ENCODE peak calls at places on chromosomes 12 and 14, in four cellular contexts. B is aorta, G is PC-9, W is upper lobe of right lung. T is an unnamed sample. For H3K4me1, the result is how much of the 10 kb centered on the place peaks cover.

GRCh38 chr14:54364555-54365415 is 32.0 kb upstream of the CDKN3 start:
- DNase-seq in B (no peak), G (peak), W (no peak), T (peak)

GRCh38 chr12:18849080-18849479 is 111.2 kb downstream of the CAPZA3 start:
- DNase-seq in B (no peak), G (no peak), W (no peak), T (no peak)

GRCh38 chr14:35196571-35196970 is 74.2 kb downstream of the PRORP start:
- DNase-seq in B (no peak), G (no peak), W (no peak), T (no peak)

GRCh38 chr12:96048392-96048969 is 13.1 kb upstream of the LTA4H start:
- DNase-seq in B (no peak), G (peak), W (no peak), T (no peak)

GRCh38 chr14:93105362-93105761 is 10.4 kb downstream of the ITPK1 start:
- DNase-seq in B (no peak), G (peak), W (peak), T (peak)

GRCh38 chr12:121543786-121544185 is 37.0 kb downstream of the KDM2B start:
- DNase-seq in W (no peak), B (no peak), G (no peak), T (no peak)

GRCh38 chr14:75301666-75302325 is 23.2 kb downstream of the FOS start:
- DNase-seq in W (peak), G (no peak), B (peak), T (peak)

GRCh38 chr12:6767592-6768384 is 1.6 kb downstream of the PTMS start:
- DNase-seq in B (no peak), G (no peak), W (no peak), T (no peak)

GRCh38 chr12:106994579-106995220 is 7.8 kb upstream of the MTERF2 start:
- DNase-seq in W (no peak), B (no peak), G (no peak), T (no peak)

GRCh38 chr12:116538076-116538591 is 21.0 kb upstream of the MAP1LC3B2 start:
- DNase-seq in G (no peak), B (no peak), W (no peak), T (no peak)

GRCh38 chr14:101950516-101951215 is 13.7 kb upstream of the DYNC1H1 start:
- DNase-seq in B (peak), G (no peak), W (no peak), T (no peak)

GRCh38 chr12:84874125-84874824 is 38.3 kb downstream of the SLC6A15 start:
- DNase-seq in W (no peak), B (no peak), G (peak), T (no peak)

GRCh38 chr12:32264995-32265394 is 134.4 kb upstream of the FGD4 start:
- DNase-seq in W (no peak), G (no peak), B (no peak), T (no peak)

GRCh38 chr14:36477266-36477665 is 42.8 kb downstream of the NKX2-1 start:
- DNase-seq in W (no peak), G (no peak), B (no peak), T (no peak)

GRCh38 chr12:112795582-112795981 is 4.0 kb downstream of the RPH3A start:
- DNase-seq in B (no peak), W (no peak), G (no peak), T (no peak)

GRCh38 chr12:121649403-121649802 is 20.1 kb downstream of the MORN3 start:
- DNase-seq in G (no peak), W (no peak), B (no peak), T (no peak)

GRCh38 chr12:3086729-3087323 is 9.6 kb downstream of the TSPAN9 start:
- DNase-seq in W (no peak), G (peak), B (no peak), T (no peak)

GRCh38 chr12:131279281-131279921 is 325.7 kb downstream of the ADGRD1 start:
- DNase-seq in W (peak), G (no peak), B (peak), T (peak)

GRCh38 chr14:38866461-38866860 is 236.6 kb downstream of the SEC23A start:
- DNase-seq in G (no peak), W (no peak), B (no peak), T (no peak)

GRCh38 chr12:28032811-28033537 is 60.4 kb upstream of the PTHLH start:
- DNase-seq in W (no peak), G (peak), B (no peak), T (no peak)

GRCh38 chr12:96445743-96446655 is 43.4 kb upstream of the CFAP54 start:
- DNase-seq in G (peak), W (no peak), B (no peak), T (no peak)

GRCh38 chr12:118402251-118402650 is 25.9 kb downstream of the SUDS3 start:
- DNase-seq in W (no peak), G (no peak), B (no peak), T (no peak)

GRCh38 chr12:56636675-56637540 is 6.8 kb upstream of the BAZ2A start:
- DNase-seq in B (peak), W (peak), G (peak), T (peak)

GRCh38 chr14:31477248-31477647 is 10.6 kb downstream of the GPR33 start:
- DNase-seq in B (no peak), G (no peak), W (no peak), T (no peak)

GRCh38 chr14:33686218-33686617 is 264.7 kb downstream of the EGLN3 start:
- DNase-seq in G (peak), B (no peak), W (no peak), T (no peak)

GRCh38 chr12:10802587-10802986 is at the start of gene TAS2R7:
- DNase-seq in W (no peak), B (no peak), G (no peak), T (no peak)

GRCh38 chr12:57905812-57906475 is 35.4 kb upstream of the ATP23 start:
- DNase-seq in B (no peak), G (no peak), W (no peak), T (no peak)

GRCh38 chr12:13347241-13348043 is 150.9 kb downstream of the EMP1 start:
- DNase-seq in W (no peak), G (no peak), B (no peak), T (no peak)

GRCh38 chr14:105853089-105853906 is 326.9 kb downstream of the TMEM121 start:
- DNase-seq in G (no peak), B (peak), W (no peak), T (no peak)

GRCh38 chr14:58942516-58942915 is 246.0 kb upstream of the DAAM1 start:
- DNase-seq in W (no peak), G (no peak), B (no peak), T (no peak)

GRCh38 chr14:69129264-69129880 is 23.5 kb downstream of the DCAF5 start:
- DNase-seq in B (peak), G (peak), W (peak), T (peak)
- H3K27ac ChIP-seq in B (no peak), G (no peak), W (peak), T (peak)

DNA sequence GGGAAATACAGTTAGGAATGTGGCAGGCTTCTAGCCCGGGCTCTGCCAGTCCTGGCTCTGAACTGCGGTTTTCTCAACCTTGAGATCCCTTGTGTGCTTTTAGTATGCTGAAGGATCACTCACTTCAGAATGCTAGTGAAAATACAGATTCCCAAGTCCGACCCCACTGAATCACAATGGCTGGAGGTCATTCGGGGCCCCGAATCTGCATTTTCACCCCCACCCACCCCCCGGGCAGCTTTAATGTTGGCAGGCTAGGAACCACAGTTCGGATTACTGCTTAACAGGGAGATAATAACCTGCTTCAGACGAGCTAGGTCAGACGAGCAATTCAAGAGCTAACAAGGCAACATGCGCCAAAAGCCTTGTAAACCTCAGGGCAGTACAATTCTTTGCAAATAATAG is 535 bp upstream of the SUSD6 start:
- DNase-seq in B (no peak), W (no peak), G (no peak), T (no peak)
- H3K4me1 ChIP-seq in B (under half), W (under half), G (under half), T (under half)

GRCh38 chr12:123435636-123436016 is 858 bp downstream of the RILPL2 start:
- DNase-seq in W (no peak), G (no peak), B (no peak), T (no peak)
- H3K27ac ChIP-seq in W (peak), G (no peak), B (peak), T (peak)

DNA sequence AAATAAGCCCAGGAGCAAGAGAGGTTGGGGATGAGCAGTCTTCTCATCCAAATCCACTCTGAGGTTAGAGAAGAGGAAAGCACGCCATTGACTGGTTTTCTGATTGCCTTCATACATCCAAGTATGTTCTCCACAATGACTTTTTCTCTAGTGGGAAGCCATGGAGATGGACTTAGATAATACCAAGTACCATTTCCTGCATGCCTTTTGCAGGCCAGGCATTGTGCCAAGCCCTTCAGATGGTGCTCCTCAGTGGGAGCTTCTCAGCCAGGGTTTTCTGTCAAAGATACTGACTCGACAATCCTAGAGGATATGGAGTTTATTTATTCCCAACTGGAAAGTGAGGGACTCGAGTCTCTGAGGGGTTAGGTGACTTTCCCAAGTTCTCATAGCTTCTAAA is 218.0 kb downstream of the ZFP36L1 start:
- DNase-seq in B (no peak), G (no peak), W (no peak), T (no peak)
- H3K4me1 ChIP-seq in B (under half), G (half or more), W (under half), T (under half)

DNA sequence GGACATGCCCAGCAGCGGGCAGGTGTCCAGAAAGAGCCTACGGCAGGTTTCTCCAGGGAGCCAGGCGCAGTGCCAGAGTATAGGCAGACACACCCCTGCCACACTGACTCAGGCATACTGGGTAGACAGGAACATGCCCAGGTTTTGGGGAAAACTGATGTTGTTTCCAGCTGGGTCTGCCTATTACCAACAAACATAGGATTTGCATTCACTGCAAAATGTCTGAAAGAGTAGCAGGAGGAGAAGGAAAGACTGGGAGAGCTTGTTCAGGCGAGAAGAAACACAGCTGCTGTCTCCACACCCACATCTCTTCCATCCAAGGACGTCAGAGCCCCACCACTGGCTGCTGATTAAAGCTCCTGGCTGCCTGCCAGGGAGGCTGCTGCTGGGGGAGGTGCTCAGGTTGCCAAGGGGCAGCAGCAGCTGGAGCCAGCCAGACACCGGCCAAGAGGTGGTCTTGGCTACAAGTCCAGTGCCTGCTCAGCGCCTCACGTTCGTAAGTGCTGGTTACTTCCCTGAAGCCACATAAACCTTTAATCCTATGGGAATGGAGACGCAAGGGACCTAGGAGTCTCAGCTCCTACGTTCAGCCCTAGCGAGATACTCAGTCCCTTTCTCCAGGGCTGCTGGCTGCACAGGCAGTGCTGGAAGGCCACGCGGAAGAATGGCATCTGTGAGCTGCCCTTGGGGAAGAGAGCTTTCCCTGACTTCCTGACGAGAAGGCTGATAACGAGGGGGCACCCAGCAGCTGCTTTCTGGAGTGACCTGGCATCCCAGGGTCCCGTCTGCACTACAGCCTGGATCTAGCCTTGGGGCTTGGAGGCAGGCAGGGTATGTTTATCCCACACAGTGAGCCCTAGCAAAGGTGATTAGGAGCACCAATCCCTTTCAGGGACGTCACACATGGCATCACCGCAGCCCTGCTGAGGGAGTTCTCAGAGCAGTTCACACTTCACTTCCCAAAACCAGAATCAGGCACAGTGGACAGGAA is 58.1 kb downstream of the PLEKHG3 start:
- DNase-seq in G (peak), B (peak), W (peak), T (peak)
- H3K27ac ChIP-seq in G (peak), B (peak), W (no peak), T (peak)

DNA sequence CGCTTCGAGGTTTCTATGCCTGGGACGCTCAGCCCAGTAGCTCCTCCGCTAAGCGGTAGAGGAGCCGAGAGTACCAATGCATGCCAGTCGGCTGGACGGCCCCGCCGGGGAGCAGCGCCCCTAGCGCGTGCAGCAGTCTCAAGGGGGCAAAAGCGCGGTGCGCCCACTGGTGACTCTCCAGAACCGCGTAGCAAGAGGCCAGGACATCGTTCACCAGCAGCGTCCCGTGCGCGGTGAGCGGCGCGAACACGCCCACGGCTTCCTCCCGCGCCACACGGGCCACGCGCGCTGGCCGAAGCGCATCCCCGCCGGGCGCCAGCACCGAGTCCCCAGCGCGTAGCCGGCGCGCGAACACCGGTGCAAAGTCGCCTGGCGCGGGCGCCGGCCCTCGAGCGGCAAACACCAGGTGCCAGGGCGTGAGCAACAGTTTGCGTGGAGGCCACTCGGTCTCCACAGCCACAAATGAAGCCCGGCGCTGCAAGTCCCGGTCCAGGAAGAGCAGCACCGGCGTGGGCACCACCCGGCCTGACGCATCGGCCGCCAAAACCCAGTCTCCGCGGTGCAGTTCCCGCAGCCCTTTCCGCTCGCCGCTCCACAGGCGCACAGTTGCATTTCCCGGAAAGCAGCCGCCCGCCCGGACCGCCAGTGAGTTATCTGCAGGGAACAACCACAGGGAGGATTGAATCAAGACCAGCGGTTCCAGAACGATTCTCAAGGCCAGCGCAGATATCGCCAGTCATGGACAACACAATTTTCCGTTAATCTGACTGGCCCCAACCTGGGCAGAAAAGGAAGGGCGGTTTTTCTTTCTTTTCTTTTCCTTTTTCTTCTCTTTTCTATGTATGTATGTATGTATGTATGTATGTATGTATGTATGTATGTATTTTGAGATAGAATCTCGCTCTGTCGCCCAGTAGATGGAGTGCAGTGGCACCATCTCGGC is 4.5 kb downstream of the DHH start:
- DNase-seq in G (no peak), B (peak), W (peak), T (peak)
- H3K4me1 ChIP-seq in G (under half), B (under half), W (half or more), T (under half)

GRCh38 chr14:71883094-71883493 is 49.1 kb upstream of the RGS6 start:
- DNase-seq in W (no peak), B (no peak), G (no peak), T (no peak)
- H3K27ac ChIP-seq in W (no peak), B (no peak), G (no peak), T (no peak)

T was measured in psoas muscle.